ENCODE peak calls at places on chromosomes 5 and 9, in five cellular contexts. One of them, this sample, is unnamed. For H3K27me3, the result is how much of the 10 kb centered on the place peaks cover.

GRCh38 chr9:127021664-127022337 is 100.6 kb downstream of the ANGPTL2 start:
- DNase-seq in CD4-positive, CD25-positive, alpha-beta regulatory T cell: no peak
- DNase-seq in PC-3: no peak
- DNase-seq in right cardiac atrium: peak
- DNase-seq in mesendoderm: no peak
- DNase-seq in this sample: no peak

GRCh38 chr5:135689506-135689905 is 110.7 kb upstream of the CXCL14 start:
- DNase-seq in mesendoderm: no peak
- DNase-seq in CD4-positive, CD25-positive, alpha-beta regulatory T cell: no peak
- DNase-seq in right cardiac atrium: no peak
- DNase-seq in PC-3: no peak
- DNase-seq in this sample: no peak

GRCh38 chr9:137295313-137296213 is 6.5 kb downstream of the NRARP start:
- DNase-seq in mesendoderm: no peak
- DNase-seq in PC-3: peak
- DNase-seq in right cardiac atrium: peak
- DNase-seq in CD4-positive, CD25-positive, alpha-beta regulatory T cell: peak
- DNase-seq in this sample: peak

GRCh38 chr5:107671742-107672211 is 1.0 kb upstream of the EFNA5 start:
- DNase-seq in mesendoderm: peak
- DNase-seq in right cardiac atrium: peak
- DNase-seq in CD4-positive, CD25-positive, alpha-beta regulatory T cell: no peak
- DNase-seq in PC-3: peak
- DNase-seq in this sample: no peak

GRCh38 chr5:96425436-96425835 is 7.6 kb downstream of the PCSK1 start:
- DNase-seq in right cardiac atrium: no peak
- DNase-seq in PC-3: no peak
- DNase-seq in CD4-positive, CD25-positive, alpha-beta regulatory T cell: no peak
- DNase-seq in mesendoderm: no peak
- DNase-seq in this sample: no peak

GRCh38 chr9:99385814-99386279 is 163.8 kb downstream of the SEC61B start:
- DNase-seq in CD4-positive, CD25-positive, alpha-beta regulatory T cell: no peak
- DNase-seq in right cardiac atrium: no peak
- DNase-seq in mesendoderm: no peak
- DNase-seq in PC-3: no peak
- DNase-seq in this sample: no peak

GRCh38 chr9:21965401-21965951 is 28.7 kb downstream of the CDKN2A start:
- DNase-seq in CD4-positive, CD25-positive, alpha-beta regulatory T cell: no peak
- DNase-seq in PC-3: peak
- DNase-seq in mesendoderm: peak
- DNase-seq in right cardiac atrium: peak
- DNase-seq in this sample: no peak

GRCh38 chr9:128895556-128895955 is 13.6 kb downstream of the LRRC8A start:
- DNase-seq in PC-3: no peak
- DNase-seq in CD4-positive, CD25-positive, alpha-beta regulatory T cell: no peak
- DNase-seq in right cardiac atrium: peak
- DNase-seq in mesendoderm: peak
- DNase-seq in this sample: no peak

GRCh38 chr5:174612686-174613085 is 111.7 kb upstream of the MSX2 start:
- DNase-seq in PC-3: peak
- DNase-seq in right cardiac atrium: no peak
- DNase-seq in CD4-positive, CD25-positive, alpha-beta regulatory T cell: no peak
- DNase-seq in mesendoderm: peak
- DNase-seq in this sample: no peak

GRCh38 chr5:161572914-161573313 is 26.4 kb upstream of the GABRB2 start:
- DNase-seq in mesendoderm: no peak
- DNase-seq in CD4-positive, CD25-positive, alpha-beta regulatory T cell: no peak
- DNase-seq in PC-3: no peak
- DNase-seq in right cardiac atrium: no peak
- DNase-seq in this sample: no peak

GRCh38 chr5:96258692-96259091 is 174.4 kb downstream of the PCSK1 start:
- DNase-seq in mesendoderm: no peak
- DNase-seq in PC-3: peak
- DNase-seq in right cardiac atrium: no peak
- DNase-seq in CD4-positive, CD25-positive, alpha-beta regulatory T cell: no peak
- DNase-seq in this sample: no peak

GRCh38 chr5:14331377-14331776 is 188.2 kb downstream of the TRIO start:
- DNase-seq in mesendoderm: no peak
- DNase-seq in right cardiac atrium: no peak
- DNase-seq in CD4-positive, CD25-positive, alpha-beta regulatory T cell: no peak
- DNase-seq in PC-3: no peak
- DNase-seq in this sample: no peak

GRCh38 chr5:34486160-34486765 is 169.9 kb upstream of the RAI14 start:
- DNase-seq in PC-3: peak
- DNase-seq in right cardiac atrium: peak
- DNase-seq in mesendoderm: peak
- DNase-seq in CD4-positive, CD25-positive, alpha-beta regulatory T cell: peak
- DNase-seq in this sample: peak

GRCh38 chr9:72355153-72355552 is 9.9 kb downstream of the ZFAND5 start:
- DNase-seq in PC-3: no peak
- DNase-seq in right cardiac atrium: no peak
- DNase-seq in mesendoderm: no peak
- DNase-seq in CD4-positive, CD25-positive, alpha-beta regulatory T cell: no peak
- DNase-seq in this sample: no peak

GRCh38 chr9:132627594-132627993 is 42.2 kb downstream of the DDX31 start:
- DNase-seq in right cardiac atrium: no peak
- DNase-seq in CD4-positive, CD25-positive, alpha-beta regulatory T cell: no peak
- DNase-seq in PC-3: no peak
- DNase-seq in mesendoderm: no peak
- DNase-seq in this sample: no peak

GRCh38 chr9:93623736-93624135 is 47.4 kb downstream of the PHF2 start:
- DNase-seq in mesendoderm: no peak
- DNase-seq in PC-3: no peak
- DNase-seq in CD4-positive, CD25-positive, alpha-beta regulatory T cell: no peak
- DNase-seq in right cardiac atrium: no peak
- DNase-seq in this sample: no peak

GRCh38 chr9:130732131-130732530 is 38.6 kb downstream of the EXOSC2 start:
- DNase-seq in mesendoderm: peak
- DNase-seq in PC-3: no peak
- DNase-seq in CD4-positive, CD25-positive, alpha-beta regulatory T cell: no peak
- DNase-seq in right cardiac atrium: no peak
- DNase-seq in this sample: no peak

GRCh38 chr5:39775058-39775457 is 350.3 kb upstream of the DAB2 start:
- DNase-seq in right cardiac atrium: no peak
- DNase-seq in mesendoderm: no peak
- DNase-seq in CD4-positive, CD25-positive, alpha-beta regulatory T cell: no peak
- DNase-seq in PC-3: peak
- DNase-seq in this sample: no peak

GRCh38 chr5:11903614-11904269 is 504 bp downstream of the CTNND2 start:
- DNase-seq in mesendoderm: peak
- DNase-seq in CD4-positive, CD25-positive, alpha-beta regulatory T cell: no peak
- DNase-seq in PC-3: peak
- DNase-seq in right cardiac atrium: peak
- DNase-seq in this sample: no peak

GRCh38 chr9:135607401-135608293 is 31.7 kb downstream of the GLT6D1 start:
- DNase-seq in right cardiac atrium: no peak
- DNase-seq in PC-3: no peak
- DNase-seq in CD4-positive, CD25-positive, alpha-beta regulatory T cell: no peak
- DNase-seq in mesendoderm: no peak
- DNase-seq in this sample: no peak
- H3K27me3 ChIP-seq in right cardiac atrium: under half
- H3K27me3 ChIP-seq in PC-3: under half
- H3K27me3 ChIP-seq in CD4-positive, CD25-positive, alpha-beta regulatory T cell: under half
- H3K27me3 ChIP-seq in mesendoderm: under half
- H3K27me3 ChIP-seq in this sample: under half

DNA sequence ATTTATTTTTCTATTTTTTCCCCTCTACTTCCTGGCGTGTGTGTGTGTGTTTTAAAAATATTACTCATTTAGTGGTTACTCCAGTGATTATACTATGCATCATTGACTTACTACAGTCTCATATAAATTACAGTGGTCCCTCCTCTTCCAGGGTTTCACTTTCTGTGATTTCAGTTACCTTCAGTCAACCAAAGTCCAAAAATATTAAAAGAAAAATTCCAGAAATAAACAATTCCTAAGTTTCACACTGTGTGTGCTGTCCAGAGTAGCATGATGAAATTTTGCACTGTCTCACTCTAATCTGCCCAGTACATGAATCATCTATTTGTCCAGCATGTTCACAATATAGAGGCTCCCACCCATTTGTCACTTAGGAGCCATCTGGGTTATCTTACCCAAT is 47.4 kb upstream of the CCDC112 start:
- DNase-seq in mesendoderm: no peak
- DNase-seq in CD4-positive, CD25-positive, alpha-beta regulatory T cell: no peak
- DNase-seq in right cardiac atrium: no peak
- DNase-seq in PC-3: peak
- DNase-seq in this sample: no peak
- H3K4me3 ChIP-seq in mesendoderm: no peak
- H3K4me3 ChIP-seq in CD4-positive, CD25-positive, alpha-beta regulatory T cell: no peak
- H3K4me3 ChIP-seq in right cardiac atrium: no peak
- H3K4me3 ChIP-seq in PC-3: no peak
- H3K4me3 ChIP-seq in this sample: no peak

GRCh38 chr5:77641397-77641943 is 3.0 kb upstream of the OTP start:
- DNase-seq in CD4-positive, CD25-positive, alpha-beta regulatory T cell: no peak
- DNase-seq in mesendoderm: peak
- DNase-seq in PC-3: no peak
- DNase-seq in right cardiac atrium: no peak
- DNase-seq in this sample: no peak
- H3K27me3 ChIP-seq in CD4-positive, CD25-positive, alpha-beta regulatory T cell: half or more
- H3K27me3 ChIP-seq in mesendoderm: half or more
- H3K27me3 ChIP-seq in PC-3: half or more
- H3K27me3 ChIP-seq in right cardiac atrium: under half
- H3K27me3 ChIP-seq in this sample: half or more

DNA sequence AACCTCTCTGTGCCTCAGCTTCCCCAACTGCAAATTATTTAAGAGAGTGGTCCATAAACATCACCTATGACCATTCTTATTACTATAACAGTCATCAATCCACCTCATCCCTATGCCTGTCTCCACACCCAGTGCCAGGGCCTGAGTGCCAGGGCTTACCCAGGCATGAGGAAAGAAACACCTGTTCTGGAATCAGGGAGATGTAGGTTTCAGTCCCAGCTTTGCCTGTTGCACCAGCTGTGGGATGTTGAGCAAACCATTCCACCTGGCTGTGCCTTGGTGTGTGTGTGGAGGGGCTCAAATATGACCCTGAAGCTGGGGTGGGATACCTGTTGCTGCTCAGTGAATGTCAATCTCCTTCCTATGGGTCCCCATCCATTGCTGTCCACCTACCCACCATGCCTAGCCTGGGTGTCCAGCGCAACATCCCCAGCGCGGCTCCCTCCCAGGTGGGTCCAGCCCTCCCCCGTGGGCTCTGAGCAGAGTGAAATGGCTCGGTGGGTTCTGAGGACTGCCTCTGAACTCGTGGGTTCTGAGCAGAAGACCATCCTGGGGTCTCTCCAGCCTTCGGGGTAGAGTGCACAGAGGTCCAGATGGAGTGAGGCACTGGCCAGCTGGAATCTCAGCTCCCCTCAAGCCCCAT is 16.3 kb downstream of the AKNA start:
- DNase-seq in CD4-positive, CD25-positive, alpha-beta regulatory T cell: no peak
- DNase-seq in mesendoderm: no peak
- DNase-seq in right cardiac atrium: no peak
- DNase-seq in PC-3: no peak
- DNase-seq in this sample: no peak
- H3K4me3 ChIP-seq in CD4-positive, CD25-positive, alpha-beta regulatory T cell: peak
- H3K4me3 ChIP-seq in mesendoderm: no peak
- H3K4me3 ChIP-seq in right cardiac atrium: no peak
- H3K4me3 ChIP-seq in PC-3: no peak
- H3K4me3 ChIP-seq in this sample: peak

GRCh38 chr5:168818586-168818985 is 239.4 kb upstream of the PANK3 start:
- DNase-seq in mesendoderm: no peak
- DNase-seq in right cardiac atrium: peak
- DNase-seq in PC-3: no peak
- DNase-seq in CD4-positive, CD25-positive, alpha-beta regulatory T cell: no peak
- DNase-seq in this sample: no peak
- H3K27me3 ChIP-seq in mesendoderm: under half
- H3K27me3 ChIP-seq in right cardiac atrium: under half
- H3K27me3 ChIP-seq in PC-3: half or more
- H3K27me3 ChIP-seq in CD4-positive, CD25-positive, alpha-beta regulatory T cell: under half
- H3K27me3 ChIP-seq in this sample: under half

GRCh38 chr9:85940275-85940831 is 593 bp upstream of the NAA35 start:
- DNase-seq in PC-3: no peak
- DNase-seq in CD4-positive, CD25-positive, alpha-beta regulatory T cell: no peak
- DNase-seq in mesendoderm: no peak
- DNase-seq in right cardiac atrium: no peak
- DNase-seq in this sample: no peak
- H3K4me3 ChIP-seq in PC-3: peak
- H3K4me3 ChIP-seq in CD4-positive, CD25-positive, alpha-beta regulatory T cell: peak
- H3K4me3 ChIP-seq in mesendoderm: peak
- H3K4me3 ChIP-seq in right cardiac atrium: peak
- H3K4me3 ChIP-seq in this sample: peak